ENCODE peak calls at places on chromosomes 4 and X, in eight cellular contexts. G is adrenal gland, I is left lung, C is ovary, O is mammary epithelial cell, T is cardiac fibroblast, V is MCF 10A, F is colonic mucosa. U is an unnamed sample.
A peak's percentile ranks its signal among the peaks of the same experiment; 100 is the strongest.

GRCh38 chr4:185660340-185660739 is 125.0 kb upstream of the PDLIM3 start:
- DNase-seq in O (no peak), G (no peak), V (no peak), C (no peak), I (no peak), T (no peak), F (no peak), U (no peak)

GRCh38 chr4:75344915-75345314 is 169.3 kb downstream of the RCHY1 start:
- DNase-seq in O (no peak), V (peak; percentile 33), G (no peak), C (no peak), T (peak; percentile 74), F (no peak), I (no peak), U (no peak)

GRCh38 chr4:51906167-51906647 is 63.3 kb downstream of the DCUN1D4 start:
- DNase-seq in C (no peak), O (no peak), T (peak; percentile 5), I (no peak), V (no peak), G (no peak), F (peak; percentile 35), U (no peak)

GRCh38 chrX:70089575-70090297 is 27.5 kb downstream of the OTUD6A start:
- DNase-seq in G (no peak), T (peak; percentile 15), I (no peak), O (peak; percentile 12), C (no peak), F (no peak), V (peak; percentile 15), U (no peak)

GRCh38 chr4:1081689-1082040 is 31.7 kb downstream of the RNF212 start:
- DNase-seq in T (peak; percentile 42), O (no peak), C (no peak), G (no peak), V (peak; percentile 57), I (no peak), F (no peak), U (no peak)

GRCh38 chr4:97987019-97987648 is 156.1 kb downstream of the STPG2 start:
- DNase-seq in F (no peak), G (no peak), V (peak; percentile 49), C (no peak), I (no peak), O (peak; percentile 26), T (peak; percentile 49), U (no peak)

GRCh38 chrX:155577682-155578081 is 35.1 kb downstream of the TMLHE start:
- DNase-seq in C (no peak), F (no peak), I (no peak), V (no peak), G (no peak), O (no peak), T (no peak), U (no peak)

GRCh38 chr4:294732-295131 is 10.5 kb downstream of the ZNF732 start:
- DNase-seq in G (no peak), I (no peak), C (no peak), T (no peak), F (no peak), O (no peak), V (no peak), U (no peak)

GRCh38 chr4:159395693-159396092 is 292.8 kb downstream of the RAPGEF2 start:
- DNase-seq in C (no peak), I (no peak), G (no peak), T (no peak), O (peak; percentile 43), V (no peak), F (no peak), U (no peak)

GRCh38 chrX:41602946-41603345 is 85.8 kb upstream of the GPR34 start:
- DNase-seq in T (peak; percentile 46), F (no peak), I (no peak), G (no peak), O (no peak), V (no peak), C (no peak), U (no peak)

GRCh38 chr4:33579951-33580350 is 2664.4 kb downstream of the ARAP2 start:
- DNase-seq in I (no peak), F (no peak), T (no peak), O (no peak), G (no peak), V (no peak), C (no peak), U (no peak)

GRCh38 chr4:179344861-179345260 is 1902.6 kb upstream of the AGA start:
- DNase-seq in O (no peak), I (no peak), V (no peak), C (no peak), G (no peak), F (no peak), T (no peak), U (no peak)

GRCh38 chrX:14351889-14352288 is 177.4 kb upstream of the GLRA2 start:
- DNase-seq in O (no peak), V (no peak), C (no peak), G (no peak), I (no peak), F (no peak), T (no peak), U (no peak)

GRCh38 chrX:100625985-100626491 is 10.6 kb downstream of the TSPAN6 start:
- DNase-seq in T (no peak), C (no peak), G (no peak), F (no peak), V (no peak), I (no peak), O (no peak), U (no peak)

GRCh38 chrX:49040376-49040955 is 2.7 kb downstream of the TFE3 start:
- DNase-seq in V (peak; percentile 49), I (no peak), O (no peak), G (no peak), F (no peak), T (peak; percentile 31), C (no peak), U (no peak)

GRCh38 chrX:49037883-49038475 is 5.2 kb downstream of the TFE3 start:
- DNase-seq in V (peak; percentile 33), C (no peak), O (no peak), I (no peak), G (no peak), F (no peak), T (peak; percentile 42), U (no peak)

GRCh38 chrX:49042581-49043219 is 457 bp downstream of the TFE3 start:
- DNase-seq in G (no peak), T (no peak), O (no peak), V (no peak), C (no peak), F (no peak), I (no peak), U (no peak)

GRCh38 chrX:49041683-49042529 is 1.3 kb downstream of the TFE3 start:
- DNase-seq in O (peak; percentile 52), T (peak; percentile 39), F (no peak), C (no peak), V (peak; percentile 52), I (no peak), G (no peak), U (no peak)

DNA sequence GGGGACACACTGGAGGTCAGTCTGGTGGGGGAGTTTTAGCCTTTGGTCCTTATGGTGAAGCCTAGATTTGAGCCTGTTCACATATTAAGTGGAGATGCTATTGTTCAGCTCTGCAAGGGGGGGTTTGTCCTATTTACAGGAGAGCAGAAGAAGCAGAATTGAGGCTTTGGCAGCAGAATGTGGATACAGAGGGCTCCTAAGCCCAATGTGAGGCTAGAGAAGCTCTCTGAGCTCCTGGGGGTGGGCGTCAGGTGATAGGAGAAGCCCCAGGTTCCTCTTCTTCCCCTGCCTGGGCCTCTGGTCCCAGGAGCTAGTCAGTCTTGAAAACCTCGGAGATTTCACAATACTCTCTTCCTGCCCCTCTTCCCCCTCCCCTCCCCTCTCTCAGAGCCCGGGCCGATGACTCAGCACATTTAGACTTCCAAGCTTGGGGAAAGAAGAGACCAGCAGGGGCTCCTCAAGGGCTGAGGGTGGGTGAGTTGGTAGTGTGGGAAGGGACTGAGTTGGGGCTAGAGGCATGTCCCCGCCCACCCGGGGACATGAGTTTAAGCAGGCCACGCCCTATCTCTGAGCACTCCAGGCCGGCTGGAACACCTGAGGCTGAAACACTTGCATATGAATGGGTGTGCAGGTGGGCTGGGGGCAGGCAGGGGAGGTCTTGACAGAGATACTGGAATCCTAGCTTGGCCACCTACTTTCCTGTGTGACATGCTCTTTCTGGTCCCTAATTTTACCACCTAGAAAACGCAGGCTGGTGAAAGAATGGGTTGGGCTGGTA is 3.4 kb downstream of the TFE3 start:
- DNase-seq in F (peak; percentile 52), I (peak; percentile 86), V (peak; percentile 95), O (peak; percentile 88), G (peak; percentile 76), C (peak; percentile 85), T (peak; percentile 95), U (peak; percentile 59)
- TF ChIP-seq CTCF in F (no peak), I (no peak), V (no peak), O (no peak), G (peak; percentile 24), C (no peak), T (peak; percentile 15), U (no peak)

DNA sequence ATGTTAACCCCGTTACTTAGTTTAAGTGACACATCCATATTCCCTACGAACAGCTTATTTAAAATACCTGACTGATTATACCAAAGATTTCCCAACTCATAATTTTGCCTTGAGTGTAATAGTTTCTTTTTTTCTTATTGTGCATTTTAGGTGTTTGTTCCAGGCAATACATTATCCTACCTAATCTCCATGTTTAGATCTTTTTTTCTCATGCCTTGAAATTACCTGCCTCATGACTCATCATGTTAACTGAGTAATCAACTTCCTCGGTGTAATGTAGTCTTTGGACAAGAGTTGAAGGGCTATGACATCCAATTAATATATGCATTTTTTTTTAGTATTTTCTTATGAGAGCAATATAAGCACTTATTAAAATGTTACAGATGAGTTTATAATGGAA is 228.7 kb upstream of the ANKRD50 start:
- DNase-seq in G (no peak), I (no peak), V (peak; percentile 81), O (peak; percentile 86), C (no peak), T (no peak), F (no peak), U (no peak)
- TF ChIP-seq CTCF in G (no peak), I (no peak), V (no peak), O (no peak), C (no peak), T (no peak), F (no peak), U (no peak)

GRCh38 chr4:26288308-26288982 is 32.4 kb upstream of the RBPJ start:
- DNase-seq in T (peak; percentile 10), F (no peak), I (peak; percentile 44), G (no peak), O (no peak), C (no peak), V (peak; percentile 47), U (no peak)
- TF ChIP-seq CTCF in T (no peak), F (no peak), I (no peak), G (no peak), O (no peak), C (no peak), V (no peak), U (no peak)

GRCh38 chr4:137370699-137371098 is 161.6 kb downstream of the PCDH18 start:
- DNase-seq in I (no peak), C (no peak), V (no peak), O (no peak), G (no peak), T (no peak), F (no peak), U (no peak)

GRCh38 chr4:137375111-137375850 is 157.0 kb downstream of the PCDH18 start:
- DNase-seq in I (no peak), O (no peak), V (no peak), T (peak; percentile 57), F (no peak), G (no peak), C (no peak), U (no peak)

GRCh38 chr4:137378393-137379290 is 153.7 kb downstream of the PCDH18 start:
- DNase-seq in O (no peak), T (no peak), V (peak; percentile 4), G (no peak), I (no peak), C (no peak), F (no peak), U (no peak)

GRCh38 chr4:137376312-137376711 is 156.0 kb downstream of the PCDH18 start:
- DNase-seq in F (no peak), C (no peak), I (no peak), T (no peak), G (no peak), V (no peak), O (no peak), U (no peak)
- TF ChIP-seq CTCF in F (no peak), C (no peak), I (no peak), T (no peak), G (no peak), V (no peak), O (no peak), U (no peak)

U was measured in prostate gland.